ENCODE peak calls at places on chromosome 18, in ten cellular contexts. One of them, this sample, is unnamed.

GRCh38 chr18:35777042-35777441 is 195.4 kb upstream of the RMP24 start:
- DNase-seq in pancreas: no peak
- DNase-seq in GM23338: peak; percentile 41
- DNase-seq in SK-N-SH: no peak
- DNase-seq in CD8-positive, alpha-beta T cell: no peak
- DNase-seq in IMR-90: no peak
- DNase-seq in esophagus squamous epithelium: no peak
- DNase-seq in astrocyte: no peak
- DNase-seq in upper lobe of left lung: no peak
- DNase-seq in heart right ventricle: no peak
- DNase-seq in this sample: no peak

GRCh38 chr18:25399554-25399953 is 47.6 kb upstream of the ZNF521 start:
- DNase-seq in pancreas: no peak
- DNase-seq in GM23338: no peak
- DNase-seq in SK-N-SH: no peak
- DNase-seq in CD8-positive, alpha-beta T cell: no peak
- DNase-seq in IMR-90: peak; percentile 28
- DNase-seq in esophagus squamous epithelium: no peak
- DNase-seq in astrocyte: peak; percentile 42
- DNase-seq in upper lobe of left lung: no peak
- DNase-seq in heart right ventricle: no peak
- DNase-seq in this sample: peak; percentile 45

GRCh38 chr18:40841473-40841872 is 1113.6 kb upstream of the PIK3C3 start:
- DNase-seq in pancreas: no peak
- DNase-seq in GM23338: no peak
- DNase-seq in SK-N-SH: no peak
- DNase-seq in CD8-positive, alpha-beta T cell: no peak
- DNase-seq in IMR-90: peak; percentile 74
- DNase-seq in esophagus squamous epithelium: no peak
- DNase-seq in astrocyte: peak; percentile 91
- DNase-seq in upper lobe of left lung: no peak
- DNase-seq in heart right ventricle: no peak
- DNase-seq in this sample: peak; percentile 47

GRCh38 chr18:10259075-10259474 is 195.4 kb upstream of the APCDD1 start:
- DNase-seq in pancreas: no peak
- DNase-seq in GM23338: no peak
- DNase-seq in SK-N-SH: no peak
- DNase-seq in CD8-positive, alpha-beta T cell: no peak
- DNase-seq in IMR-90: no peak
- DNase-seq in esophagus squamous epithelium: no peak
- DNase-seq in astrocyte: no peak
- DNase-seq in upper lobe of left lung: no peak
- DNase-seq in heart right ventricle: no peak
- DNase-seq in this sample: no peak

GRCh38 chr18:79933765-79934164 is 17.7 kb downstream of the SLC66A2 start:
- DNase-seq in pancreas: peak; percentile 73
- DNase-seq in GM23338: peak; percentile 81
- DNase-seq in SK-N-SH: no peak
- DNase-seq in CD8-positive, alpha-beta T cell: peak; percentile 25
- DNase-seq in IMR-90: no peak
- DNase-seq in esophagus squamous epithelium: no peak
- DNase-seq in astrocyte: peak; percentile 21
- DNase-seq in upper lobe of left lung: no peak
- DNase-seq in heart right ventricle: no peak
- DNase-seq in this sample: no peak

GRCh38 chr18:49645836-49646235 is 84.0 kb downstream of the LIPG start:
- DNase-seq in pancreas: no peak
- DNase-seq in GM23338: peak; percentile 25
- DNase-seq in SK-N-SH: no peak
- DNase-seq in CD8-positive, alpha-beta T cell: no peak
- DNase-seq in IMR-90: peak; percentile 43
- DNase-seq in esophagus squamous epithelium: no peak
- DNase-seq in astrocyte: peak; percentile 58
- DNase-seq in upper lobe of left lung: no peak
- DNase-seq in heart right ventricle: peak; percentile 65
- DNase-seq in this sample: no peak

GRCh38 chr18:9569178-9569577 is 45.2 kb downstream of the PPP4R1 start:
- DNase-seq in pancreas: no peak
- DNase-seq in GM23338: no peak
- DNase-seq in SK-N-SH: no peak
- DNase-seq in CD8-positive, alpha-beta T cell: no peak
- DNase-seq in IMR-90: no peak
- DNase-seq in esophagus squamous epithelium: no peak
- DNase-seq in astrocyte: no peak
- DNase-seq in upper lobe of left lung: no peak
- DNase-seq in heart right ventricle: no peak
- DNase-seq in this sample: no peak

GRCh38 chr18:44093253-44093652 is 587.4 kb upstream of the SETBP1 start:
- DNase-seq in pancreas: no peak
- DNase-seq in GM23338: no peak
- DNase-seq in SK-N-SH: no peak
- DNase-seq in CD8-positive, alpha-beta T cell: no peak
- DNase-seq in IMR-90: no peak
- DNase-seq in esophagus squamous epithelium: no peak
- DNase-seq in astrocyte: peak; percentile 12
- DNase-seq in upper lobe of left lung: no peak
- DNase-seq in heart right ventricle: no peak
- DNase-seq in this sample: no peak

GRCh38 chr18:69900941-69901340 is 46.7 kb downstream of the CD226 start:
- DNase-seq in pancreas: no peak
- DNase-seq in GM23338: no peak
- DNase-seq in SK-N-SH: no peak
- DNase-seq in CD8-positive, alpha-beta T cell: no peak
- DNase-seq in IMR-90: no peak
- DNase-seq in esophagus squamous epithelium: no peak
- DNase-seq in astrocyte: no peak
- DNase-seq in upper lobe of left lung: no peak
- DNase-seq in heart right ventricle: no peak
- DNase-seq in this sample: no peak
- TF ChIP-seq CTCF in pancreas: no peak
- TF ChIP-seq CTCF in GM23338: no peak
- TF ChIP-seq CTCF in SK-N-SH: no peak
- TF ChIP-seq CTCF in CD8-positive, alpha-beta T cell: no peak
- TF ChIP-seq CTCF in IMR-90: no peak
- TF ChIP-seq CTCF in esophagus squamous epithelium: no peak
- TF ChIP-seq CTCF in astrocyte: no peak
- TF ChIP-seq CTCF in upper lobe of left lung: no peak
- TF ChIP-seq CTCF in heart right ventricle: no peak
- TF ChIP-seq CTCF in this sample: peak; percentile 11

GRCh38 chr18:22557160-22557941 is 139.6 kb upstream of the CTAGE1 start:
- DNase-seq in pancreas: no peak
- DNase-seq in GM23338: peak; percentile 21
- DNase-seq in SK-N-SH: no peak
- DNase-seq in CD8-positive, alpha-beta T cell: no peak
- DNase-seq in IMR-90: no peak
- DNase-seq in esophagus squamous epithelium: no peak
- DNase-seq in astrocyte: peak; percentile 70
- DNase-seq in upper lobe of left lung: no peak
- DNase-seq in heart right ventricle: no peak
- DNase-seq in this sample: no peak

GRCh38 chr18:22558945-22559385 is 141.2 kb upstream of the CTAGE1 start:
- DNase-seq in pancreas: peak; percentile 70
- DNase-seq in GM23338: peak; percentile 40
- DNase-seq in SK-N-SH: peak; percentile 33
- DNase-seq in CD8-positive, alpha-beta T cell: no peak
- DNase-seq in IMR-90: peak; percentile 72
- DNase-seq in esophagus squamous epithelium: no peak
- DNase-seq in astrocyte: peak; percentile 77
- DNase-seq in upper lobe of left lung: peak; percentile 89
- DNase-seq in heart right ventricle: peak; percentile 73
- DNase-seq in this sample: no peak

GRCh38 chr18:22560797-22561196 is 143.1 kb upstream of the CTAGE1 start:
- DNase-seq in pancreas: no peak
- DNase-seq in GM23338: no peak
- DNase-seq in SK-N-SH: no peak
- DNase-seq in CD8-positive, alpha-beta T cell: no peak
- DNase-seq in IMR-90: no peak
- DNase-seq in esophagus squamous epithelium: no peak
- DNase-seq in astrocyte: no peak
- DNase-seq in upper lobe of left lung: no peak
- DNase-seq in heart right ventricle: no peak
- DNase-seq in this sample: no peak

GRCh38 chr18:22560283-22560627 is 142.5 kb upstream of the CTAGE1 start:
- DNase-seq in pancreas: no peak
- DNase-seq in GM23338: no peak
- DNase-seq in SK-N-SH: no peak
- DNase-seq in CD8-positive, alpha-beta T cell: no peak
- DNase-seq in IMR-90: no peak
- DNase-seq in esophagus squamous epithelium: no peak
- DNase-seq in astrocyte: no peak
- DNase-seq in upper lobe of left lung: no peak
- DNase-seq in heart right ventricle: no peak
- DNase-seq in this sample: no peak

DNA sequence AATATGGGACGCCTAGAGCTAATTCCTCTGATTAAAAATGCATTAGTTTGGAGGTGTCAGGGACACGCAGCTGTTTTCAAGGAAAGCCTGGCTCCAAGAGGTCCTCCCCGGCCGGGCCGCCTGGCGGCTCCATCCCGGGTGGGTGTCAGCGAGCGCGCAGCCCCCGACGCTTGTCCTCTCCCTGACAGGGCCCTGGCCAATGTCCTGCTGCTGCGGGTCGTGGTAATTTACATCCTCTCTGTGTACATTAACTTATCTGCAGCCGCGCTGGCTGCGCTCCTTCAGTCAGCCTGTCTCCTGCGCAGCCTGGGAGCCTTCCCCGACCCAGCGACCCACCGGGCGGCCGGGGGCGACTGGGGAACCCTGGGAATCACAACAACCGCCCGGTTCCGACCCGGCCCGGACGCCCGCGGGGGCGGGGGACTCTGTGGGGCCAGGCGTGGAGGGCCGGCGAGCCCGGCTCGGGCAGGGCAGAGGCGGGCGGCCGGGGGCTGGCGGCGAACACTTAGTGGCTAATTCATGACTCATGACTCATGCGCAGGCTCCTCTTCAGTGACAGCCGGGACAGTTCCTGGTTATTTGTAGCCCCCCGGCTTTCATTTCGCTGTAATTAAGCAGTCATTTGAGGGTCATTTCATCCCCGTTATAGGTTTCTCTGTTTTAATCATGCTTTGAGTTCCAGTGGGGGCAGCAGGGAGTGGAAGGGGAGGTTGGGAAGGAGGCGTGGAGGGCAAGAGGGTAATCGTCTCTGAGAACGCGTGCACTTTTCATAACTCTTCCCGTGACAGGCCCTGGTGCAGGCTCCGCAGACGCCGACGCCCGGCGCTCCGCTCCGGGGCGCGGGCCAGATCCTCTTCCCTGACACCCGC is 141.9 kb upstream of the CTAGE1 start:
- DNase-seq in pancreas: peak; percentile 50
- DNase-seq in GM23338: peak; percentile 51
- DNase-seq in SK-N-SH: peak; percentile 74
- DNase-seq in CD8-positive, alpha-beta T cell: peak; percentile 50
- DNase-seq in IMR-90: peak; percentile 59
- DNase-seq in esophagus squamous epithelium: no peak
- DNase-seq in astrocyte: peak; percentile 75
- DNase-seq in upper lobe of left lung: peak; percentile 92
- DNase-seq in heart right ventricle: peak; percentile 74
- DNase-seq in this sample: no peak
- H3K4me1 ChIP-seq in pancreas: peaks cover 3% of the 10 kb centered on the region
- H3K4me1 ChIP-seq in GM23338: peaks cover 28% of the 10 kb centered on the region
- H3K4me1 ChIP-seq in SK-N-SH: peaks cover 6% of the 10 kb centered on the region
- H3K4me1 ChIP-seq in CD8-positive, alpha-beta T cell: peaks cover 10% of the 10 kb centered on the region
- H3K4me1 ChIP-seq in IMR-90: peaks cover 11% of the 10 kb centered on the region
- H3K4me1 ChIP-seq in esophagus squamous epithelium: peaks cover 22% of the 10 kb centered on the region
- H3K4me1 ChIP-seq in astrocyte: peaks cover 64% of the 10 kb centered on the region
- H3K4me1 ChIP-seq in upper lobe of left lung: peaks cover 22% of the 10 kb centered on the region
- H3K4me1 ChIP-seq in heart right ventricle: peaks cover 4% of the 10 kb centered on the region
- H3K4me1 ChIP-seq in this sample: peaks cover 9% of the 10 kb centered on the region

GRCh38 chr18:74980669-74981068 is 228.3 kb downstream of the PTGR3 start:
- DNase-seq in pancreas: no peak
- DNase-seq in GM23338: no peak
- DNase-seq in SK-N-SH: no peak
- DNase-seq in CD8-positive, alpha-beta T cell: no peak
- DNase-seq in IMR-90: no peak
- DNase-seq in esophagus squamous epithelium: no peak
- DNase-seq in astrocyte: no peak
- DNase-seq in upper lobe of left lung: no peak
- DNase-seq in heart right ventricle: no peak
- DNase-seq in this sample: no peak

GRCh38 chr18:74981476-74981875 is 227.5 kb downstream of the PTGR3 start:
- DNase-seq in pancreas: no peak
- DNase-seq in GM23338: no peak
- DNase-seq in SK-N-SH: no peak
- DNase-seq in CD8-positive, alpha-beta T cell: no peak
- DNase-seq in IMR-90: no peak
- DNase-seq in esophagus squamous epithelium: no peak
- DNase-seq in astrocyte: no peak
- DNase-seq in upper lobe of left lung: peak; percentile 50
- DNase-seq in heart right ventricle: no peak
- DNase-seq in this sample: no peak

DNA sequence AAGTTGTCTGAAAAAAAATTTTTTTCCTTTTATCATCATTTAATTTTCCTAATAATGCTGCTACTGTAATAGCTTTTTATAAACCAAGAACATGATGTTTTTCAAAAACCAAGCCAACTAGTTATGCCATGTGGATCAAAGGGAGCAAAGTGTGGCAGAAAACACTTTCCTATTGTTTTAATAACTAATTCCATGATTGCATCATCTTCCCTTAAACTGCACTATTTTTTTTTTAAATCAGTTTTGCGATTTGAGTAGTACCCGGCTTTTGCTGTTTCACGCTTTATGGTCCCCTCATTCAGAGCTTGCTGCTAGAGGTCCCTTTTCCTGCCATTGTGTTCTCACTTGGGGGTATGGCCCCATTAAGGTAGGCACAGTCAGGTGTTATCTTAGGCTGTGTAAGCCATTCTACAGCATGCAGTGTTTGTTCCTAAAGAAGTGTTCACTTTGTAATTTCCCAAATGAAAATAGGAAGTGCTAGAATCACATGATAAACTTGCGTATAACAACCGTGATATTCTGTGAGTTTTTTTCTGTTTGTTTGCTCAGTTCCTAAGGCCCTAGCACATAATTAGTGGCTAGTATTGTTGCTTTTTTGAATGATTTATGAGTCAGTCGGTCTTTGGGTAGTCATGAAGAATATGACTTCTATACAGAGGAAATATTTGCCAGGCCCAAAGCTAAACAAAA is 225.8 kb downstream of the PTGR3 start:
- DNase-seq in pancreas: no peak
- DNase-seq in GM23338: no peak
- DNase-seq in SK-N-SH: no peak
- DNase-seq in CD8-positive, alpha-beta T cell: no peak
- DNase-seq in IMR-90: no peak
- DNase-seq in esophagus squamous epithelium: no peak
- DNase-seq in astrocyte: no peak
- DNase-seq in upper lobe of left lung: no peak
- DNase-seq in heart right ventricle: no peak
- DNase-seq in this sample: no peak
- H3K27ac ChIP-seq in pancreas: peak overlapping the region; percentile 19
- H3K27ac ChIP-seq in GM23338: no peak overlapping the region
- H3K27ac ChIP-seq in SK-N-SH: no peak overlapping the region
- H3K27ac ChIP-seq in CD8-positive, alpha-beta T cell: no peak overlapping the region
- H3K27ac ChIP-seq in IMR-90: no peak overlapping the region
- H3K27ac ChIP-seq in esophagus squamous epithelium: no peak overlapping the region
- H3K27ac ChIP-seq in astrocyte: no peak overlapping the region
- H3K27ac ChIP-seq in upper lobe of left lung: peak overlapping the region; percentile 38
- H3K27ac ChIP-seq in heart right ventricle: no peak overlapping the region
- H3K27ac ChIP-seq in this sample: no peak overlapping the region

DNA sequence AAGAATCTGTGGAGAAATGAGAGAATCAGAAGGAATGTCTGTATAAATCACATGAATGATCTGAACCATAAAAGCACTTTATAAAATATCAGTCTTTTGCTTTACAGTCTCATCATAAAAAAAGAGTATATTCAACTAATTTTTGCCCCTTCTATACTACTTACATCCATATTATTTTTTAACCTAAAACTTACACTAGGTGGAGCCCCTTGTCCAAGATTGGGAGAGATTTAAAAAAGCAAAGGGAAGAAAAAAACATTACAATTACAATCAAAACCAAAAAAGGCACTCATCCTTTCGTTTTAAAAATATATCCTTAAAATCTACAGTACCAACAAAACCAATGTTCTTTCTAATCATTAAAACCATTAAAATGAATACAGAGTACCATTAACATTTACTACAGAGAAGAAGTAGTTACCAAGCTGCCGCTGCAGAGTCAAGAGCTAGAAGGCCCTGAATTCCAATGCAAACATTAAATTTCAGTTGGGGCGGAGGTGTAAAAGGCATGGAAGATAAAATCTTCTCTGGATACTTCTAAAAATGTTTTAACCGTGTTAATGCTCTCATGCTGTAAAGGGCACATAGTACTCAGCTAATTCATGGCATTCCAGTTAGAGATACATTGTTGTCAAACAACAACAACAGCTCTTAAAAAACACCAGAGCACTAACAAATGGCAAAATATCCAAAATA is 56.7 kb upstream of the EPB41L3 start:
- DNase-seq in pancreas: no peak
- DNase-seq in GM23338: peak; percentile 54
- DNase-seq in SK-N-SH: no peak
- DNase-seq in CD8-positive, alpha-beta T cell: no peak
- DNase-seq in IMR-90: peak; percentile 28
- DNase-seq in esophagus squamous epithelium: no peak
- DNase-seq in astrocyte: peak; percentile 3
- DNase-seq in upper lobe of left lung: no peak
- DNase-seq in heart right ventricle: no peak
- DNase-seq in this sample: no peak
- TF ChIP-seq CTCF in pancreas: peak; percentile 15
- TF ChIP-seq CTCF in GM23338: peak; percentile 81
- TF ChIP-seq CTCF in SK-N-SH: peak; percentile 60
- TF ChIP-seq CTCF in CD8-positive, alpha-beta T cell: no peak
- TF ChIP-seq CTCF in IMR-90: peak; percentile 65
- TF ChIP-seq CTCF in esophagus squamous epithelium: peak; percentile 5
- TF ChIP-seq CTCF in astrocyte: peak; percentile 31
- TF ChIP-seq CTCF in upper lobe of left lung: peak; percentile 34
- TF ChIP-seq CTCF in heart right ventricle: peak; percentile 61
- TF ChIP-seq CTCF in this sample: peak; percentile 69